ENCODE peak calls at places on chromosomes 2 and 18, in seven cellular contexts. One of them, this sample, is unnamed.

GRCh38 chr2:239375278-239376061 is 25.4 kb downstream of the HDAC4 start:
- DNase-seq in GM20000: no peak
- DNase-seq in brain microvascular endothelial cell: no peak
- DNase-seq in upper lobe of right lung: peak
- DNase-seq in endothelial cell: no peak
- DNase-seq in fibroblast of the aortic adventitia: no peak
- DNase-seq in fibroblast of mammary gland: no peak
- DNase-seq in this sample: no peak

GRCh38 chr2:223815186-223815883 is 22.0 kb downstream of the AP1S3 start:
- DNase-seq in GM20000: no peak
- DNase-seq in brain microvascular endothelial cell: peak
- DNase-seq in upper lobe of right lung: no peak
- DNase-seq in endothelial cell: no peak
- DNase-seq in fibroblast of the aortic adventitia: peak
- DNase-seq in fibroblast of mammary gland: peak
- DNase-seq in this sample: no peak

GRCh38 chr2:85250045-85250444 is 77.7 kb downstream of the TGOLN2 start:
- DNase-seq in GM20000: no peak
- DNase-seq in brain microvascular endothelial cell: no peak
- DNase-seq in upper lobe of right lung: no peak
- DNase-seq in endothelial cell: no peak
- DNase-seq in fibroblast of the aortic adventitia: peak
- DNase-seq in fibroblast of mammary gland: no peak
- DNase-seq in this sample: no peak

GRCh38 chr2:120826716-120827410 is 91.2 kb downstream of the GLI2 start:
- DNase-seq in GM20000: no peak
- DNase-seq in brain microvascular endothelial cell: no peak
- DNase-seq in upper lobe of right lung: peak
- DNase-seq in endothelial cell: no peak
- DNase-seq in fibroblast of the aortic adventitia: no peak
- DNase-seq in fibroblast of mammary gland: no peak
- DNase-seq in this sample: no peak

GRCh38 chr2:218262631-218263586 is 2.1 kb downstream of the GPBAR1 start:
- DNase-seq in GM20000: no peak
- DNase-seq in brain microvascular endothelial cell: no peak
- DNase-seq in upper lobe of right lung: peak
- DNase-seq in endothelial cell: no peak
- DNase-seq in fibroblast of the aortic adventitia: no peak
- DNase-seq in fibroblast of mammary gland: no peak
- DNase-seq in this sample: no peak

GRCh38 chr2:24920813-24921441 is 890 bp upstream of the ADCY3 start:
- DNase-seq in GM20000: peak
- DNase-seq in brain microvascular endothelial cell: no peak
- DNase-seq in upper lobe of right lung: no peak
- DNase-seq in endothelial cell: no peak
- DNase-seq in fibroblast of the aortic adventitia: no peak
- DNase-seq in fibroblast of mammary gland: no peak
- DNase-seq in this sample: no peak

GRCh38 chr2:6081542-6081872 is 389.3 kb downstream of the SOX11 start:
- DNase-seq in GM20000: no peak
- DNase-seq in brain microvascular endothelial cell: no peak
- DNase-seq in upper lobe of right lung: no peak
- DNase-seq in endothelial cell: no peak
- DNase-seq in fibroblast of the aortic adventitia: no peak
- DNase-seq in fibroblast of mammary gland: no peak
- DNase-seq in this sample: no peak

GRCh38 chr2:66577331-66578041 is 142.6 kb downstream of the MEIS1 start:
- DNase-seq in GM20000: no peak
- DNase-seq in brain microvascular endothelial cell: no peak
- DNase-seq in upper lobe of right lung: no peak
- DNase-seq in endothelial cell: peak
- DNase-seq in fibroblast of the aortic adventitia: peak
- DNase-seq in fibroblast of mammary gland: peak
- DNase-seq in this sample: no peak

GRCh38 chr2:15588329-15588919 is 3.2 kb upstream of the DDX1 start:
- DNase-seq in GM20000: peak
- DNase-seq in brain microvascular endothelial cell: peak
- DNase-seq in upper lobe of right lung: no peak
- DNase-seq in endothelial cell: peak
- DNase-seq in fibroblast of the aortic adventitia: peak
- DNase-seq in fibroblast of mammary gland: peak
- DNase-seq in this sample: no peak

GRCh38 chr18:5370332-5370731 is 74.8 kb upstream of the ZBTB14 start:
- DNase-seq in GM20000: no peak
- DNase-seq in brain microvascular endothelial cell: peak
- DNase-seq in upper lobe of right lung: no peak
- DNase-seq in endothelial cell: no peak
- DNase-seq in fibroblast of the aortic adventitia: peak
- DNase-seq in fibroblast of mammary gland: peak
- DNase-seq in this sample: no peak

GRCh38 chr2:229445013-229445412 is 173.9 kb upstream of the PID1 start:
- DNase-seq in GM20000: no peak
- DNase-seq in brain microvascular endothelial cell: peak
- DNase-seq in upper lobe of right lung: no peak
- DNase-seq in endothelial cell: no peak
- DNase-seq in fibroblast of the aortic adventitia: peak
- DNase-seq in fibroblast of mammary gland: peak
- DNase-seq in this sample: peak

GRCh38 chr2:97663962-97664635 is at the start of gene ACTR1B:
- DNase-seq in GM20000: peak
- DNase-seq in brain microvascular endothelial cell: peak
- DNase-seq in upper lobe of right lung: peak
- DNase-seq in endothelial cell: peak
- DNase-seq in fibroblast of the aortic adventitia: peak
- DNase-seq in fibroblast of mammary gland: peak
- DNase-seq in this sample: peak

DNA sequence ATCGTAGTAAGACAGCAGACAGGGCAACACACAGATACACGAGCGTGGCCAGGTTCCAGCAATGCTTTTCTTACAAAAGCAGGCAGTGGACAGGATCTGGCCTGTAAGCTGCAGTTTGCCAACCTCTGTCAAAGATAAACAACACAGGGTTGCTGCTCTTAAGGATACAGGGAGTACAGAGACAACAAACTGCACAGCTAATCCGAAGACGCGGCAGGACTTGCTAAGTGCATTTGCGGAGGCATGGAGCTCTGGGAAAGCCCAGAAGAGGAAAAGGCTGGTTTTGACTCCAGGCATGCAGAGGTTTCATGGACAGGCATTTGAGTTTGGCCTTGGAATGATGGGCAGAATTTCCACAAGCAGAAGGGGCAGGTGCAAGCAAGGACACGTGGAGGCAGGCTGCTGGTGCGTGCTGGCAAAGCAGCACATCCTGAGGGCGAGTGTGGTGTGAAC is 24.4 kb downstream of the SERTAD2 start:
- DNase-seq in GM20000: no peak
- DNase-seq in brain microvascular endothelial cell: no peak
- DNase-seq in upper lobe of right lung: no peak
- DNase-seq in endothelial cell: no peak
- DNase-seq in fibroblast of the aortic adventitia: peak
- DNase-seq in fibroblast of mammary gland: no peak
- DNase-seq in this sample: no peak
- TF ChIP-seq CTCF in GM20000: no peak
- TF ChIP-seq CTCF in brain microvascular endothelial cell: no peak
- TF ChIP-seq CTCF in upper lobe of right lung: no peak
- TF ChIP-seq CTCF in endothelial cell: no peak
- TF ChIP-seq CTCF in fibroblast of the aortic adventitia: no peak
- TF ChIP-seq CTCF in fibroblast of mammary gland: no peak
- TF ChIP-seq CTCF in this sample: no peak

GRCh38 chr18:46754661-46755292 is 2.1 kb downstream of the ST8SIA5 start:
- DNase-seq in GM20000: peak
- DNase-seq in brain microvascular endothelial cell: no peak
- DNase-seq in upper lobe of right lung: no peak
- DNase-seq in endothelial cell: no peak
- DNase-seq in fibroblast of the aortic adventitia: no peak
- DNase-seq in fibroblast of mammary gland: no peak
- DNase-seq in this sample: no peak
- TF ChIP-seq CTCF in GM20000: no peak
- TF ChIP-seq CTCF in brain microvascular endothelial cell: peak
- TF ChIP-seq CTCF in upper lobe of right lung: no peak
- TF ChIP-seq CTCF in endothelial cell: no peak
- TF ChIP-seq CTCF in fibroblast of the aortic adventitia: no peak
- TF ChIP-seq CTCF in fibroblast of mammary gland: no peak
- TF ChIP-seq CTCF in this sample: no peak

GRCh38 chr2:201484805-201485204 is 33.3 kb downstream of the STRADB start:
- DNase-seq in GM20000: no peak
- DNase-seq in brain microvascular endothelial cell: no peak
- DNase-seq in upper lobe of right lung: no peak
- DNase-seq in endothelial cell: no peak
- DNase-seq in fibroblast of the aortic adventitia: peak
- DNase-seq in fibroblast of mammary gland: peak
- DNase-seq in this sample: no peak

GRCh38 chr2:201482543-201482942 is 31.0 kb downstream of the STRADB start:
- DNase-seq in GM20000: no peak
- DNase-seq in brain microvascular endothelial cell: no peak
- DNase-seq in upper lobe of right lung: no peak
- DNase-seq in endothelial cell: no peak
- DNase-seq in fibroblast of the aortic adventitia: no peak
- DNase-seq in fibroblast of mammary gland: no peak
- DNase-seq in this sample: no peak

DNA sequence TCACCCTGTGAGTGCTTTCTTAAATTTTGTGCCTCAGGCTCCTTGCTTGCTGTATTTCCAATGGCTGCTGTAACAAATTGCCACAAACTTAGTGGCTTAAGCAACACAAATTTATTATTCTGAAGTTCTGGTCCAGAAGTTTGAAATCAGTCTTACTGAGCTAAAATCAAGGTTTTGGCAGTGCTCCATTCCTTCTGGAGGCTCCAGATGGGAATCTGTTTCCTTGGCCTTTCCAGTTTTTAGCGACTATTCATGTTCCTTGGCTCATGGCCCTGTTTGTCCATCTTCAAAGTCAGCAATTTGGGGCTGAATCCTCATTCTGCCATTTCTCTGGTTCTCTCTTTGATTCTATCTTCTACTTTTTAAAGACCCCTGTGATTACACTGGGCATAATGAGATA is 31.8 kb downstream of the STRADB start:
- DNase-seq in GM20000: no peak
- DNase-seq in brain microvascular endothelial cell: no peak
- DNase-seq in upper lobe of right lung: no peak
- DNase-seq in endothelial cell: no peak
- DNase-seq in fibroblast of the aortic adventitia: peak
- DNase-seq in fibroblast of mammary gland: peak
- DNase-seq in this sample: no peak
- TF ChIP-seq CTCF in GM20000: no peak
- TF ChIP-seq CTCF in brain microvascular endothelial cell: no peak
- TF ChIP-seq CTCF in upper lobe of right lung: no peak
- TF ChIP-seq CTCF in endothelial cell: no peak
- TF ChIP-seq CTCF in fibroblast of the aortic adventitia: no peak
- TF ChIP-seq CTCF in fibroblast of mammary gland: no peak
- TF ChIP-seq CTCF in this sample: no peak

GRCh38 chr18:46950064-46950656 is 32.8 kb downstream of the KATNAL2 start:
- DNase-seq in GM20000: peak
- DNase-seq in brain microvascular endothelial cell: peak
- DNase-seq in upper lobe of right lung: no peak
- DNase-seq in endothelial cell: no peak
- DNase-seq in fibroblast of the aortic adventitia: peak
- DNase-seq in fibroblast of mammary gland: no peak
- DNase-seq in this sample: no peak
- TF ChIP-seq CTCF in GM20000: peak
- TF ChIP-seq CTCF in brain microvascular endothelial cell: peak
- TF ChIP-seq CTCF in upper lobe of right lung: peak
- TF ChIP-seq CTCF in endothelial cell: peak
- TF ChIP-seq CTCF in fibroblast of the aortic adventitia: no peak
- TF ChIP-seq CTCF in fibroblast of mammary gland: peak
- TF ChIP-seq CTCF in this sample: peak

DNA sequence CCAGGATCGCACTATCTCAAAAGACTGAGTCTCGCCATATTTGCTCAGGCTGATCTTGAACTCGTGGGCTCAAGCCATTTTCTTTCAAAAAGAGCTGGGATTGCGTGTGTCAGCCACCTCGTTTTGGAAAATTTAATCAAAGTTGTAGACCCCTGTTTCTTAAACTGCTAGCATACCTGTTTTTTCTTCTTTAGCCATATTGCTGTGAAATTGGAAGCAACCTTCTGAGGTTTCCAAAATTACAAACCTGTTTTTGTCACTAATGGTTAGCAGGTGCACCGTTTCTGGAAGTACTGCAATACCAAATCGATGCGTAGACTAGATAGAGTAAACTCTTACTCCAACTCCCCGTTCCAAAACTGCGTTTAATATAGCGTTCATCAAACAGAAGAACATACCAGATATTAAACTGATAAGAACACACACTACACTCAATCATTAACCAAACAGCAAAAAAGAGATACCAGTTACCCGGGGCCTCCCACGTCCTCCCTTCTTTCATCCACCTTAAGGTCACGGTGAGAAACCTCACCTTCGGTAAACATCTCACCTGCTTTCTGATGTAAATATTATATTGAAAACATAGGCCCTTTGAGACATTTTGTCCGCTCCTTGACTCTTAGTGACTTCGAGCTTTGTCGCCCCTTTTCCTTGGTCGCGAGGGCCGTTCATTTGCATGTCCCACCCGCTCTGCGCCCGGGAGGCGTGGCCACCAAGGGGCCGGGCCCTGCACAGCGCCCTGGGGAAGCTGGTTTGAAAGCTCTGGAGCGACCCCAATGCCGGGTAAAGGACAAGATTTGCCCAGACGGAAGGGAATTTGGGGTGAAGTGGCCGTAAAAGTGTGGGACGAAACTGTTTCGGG is at the start of gene RNU2-63P:
- DNase-seq in GM20000: peak
- DNase-seq in brain microvascular endothelial cell: peak
- DNase-seq in upper lobe of right lung: peak
- DNase-seq in endothelial cell: peak
- DNase-seq in fibroblast of the aortic adventitia: peak
- DNase-seq in fibroblast of mammary gland: peak
- DNase-seq in this sample: no peak
- TF ChIP-seq CTCF in GM20000: no peak
- TF ChIP-seq CTCF in brain microvascular endothelial cell: no peak
- TF ChIP-seq CTCF in upper lobe of right lung: no peak
- TF ChIP-seq CTCF in endothelial cell: no peak
- TF ChIP-seq CTCF in fibroblast of the aortic adventitia: no peak
- TF ChIP-seq CTCF in fibroblast of mammary gland: no peak
- TF ChIP-seq CTCF in this sample: no peak

DNA sequence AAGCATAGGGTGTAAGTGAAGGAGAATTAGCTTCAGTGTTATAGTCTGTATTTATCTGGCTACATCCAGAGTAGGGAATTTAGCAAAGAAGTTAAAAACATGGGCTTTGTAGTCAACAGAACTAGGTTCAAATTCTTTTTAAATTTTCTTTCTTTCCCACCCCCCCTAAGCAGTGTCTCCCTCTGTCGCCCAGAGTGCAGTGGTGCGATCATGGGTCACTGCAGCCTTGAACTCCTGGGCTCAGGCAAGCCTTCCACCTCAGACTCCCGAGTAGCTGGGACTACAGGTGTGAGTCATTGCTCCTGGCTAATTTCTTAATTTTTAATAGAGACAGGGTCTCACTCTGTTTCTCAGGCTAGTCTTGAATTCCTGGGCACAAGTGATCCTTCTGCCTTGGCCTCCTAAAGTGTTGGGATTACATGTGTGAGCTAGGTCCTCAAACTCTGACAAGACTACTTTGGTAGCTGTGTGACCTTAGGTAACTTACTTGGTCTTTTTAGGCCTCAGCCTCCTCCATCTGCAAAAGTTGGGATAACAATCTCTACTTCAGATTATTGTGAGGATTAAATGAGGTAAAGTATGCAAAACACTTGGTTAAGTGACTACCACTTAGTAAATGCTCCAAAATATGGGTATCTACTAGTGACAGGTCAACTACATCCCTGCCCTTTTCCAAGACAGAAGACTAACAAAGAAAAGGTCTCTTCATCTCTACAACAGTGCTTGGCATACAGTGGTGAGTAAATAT is 17.8 kb downstream of the DOK1 start:
- DNase-seq in GM20000: no peak
- DNase-seq in brain microvascular endothelial cell: no peak
- DNase-seq in upper lobe of right lung: no peak
- DNase-seq in endothelial cell: no peak
- DNase-seq in fibroblast of the aortic adventitia: no peak
- DNase-seq in fibroblast of mammary gland: no peak
- DNase-seq in this sample: no peak
- TF ChIP-seq CTCF in GM20000: no peak
- TF ChIP-seq CTCF in brain microvascular endothelial cell: no peak
- TF ChIP-seq CTCF in upper lobe of right lung: no peak
- TF ChIP-seq CTCF in endothelial cell: no peak
- TF ChIP-seq CTCF in fibroblast of the aortic adventitia: peak
- TF ChIP-seq CTCF in fibroblast of mammary gland: peak
- TF ChIP-seq CTCF in this sample: no peak

This sample was measured in CD14-positive monocyte.